ENCODE peak calls at places on chromosomes 5 and 9, in six cellular contexts. T is hippocampal formation, Z is dermis microvascular lymphatic vessel endothelial cell, L is heart left ventricle, M is IMR-90, R is NT2/D1. H is an unnamed sample.

GRCh38 chr9:137427454-137428310 is 4.5 kb downstream of the NOXA1 start:
- DNase-seq in R (no peak), M (no peak), T (no peak), L (no peak), Z (no peak), H (no peak)

GRCh38 chr5:68343421-68343826 is 127.9 kb downstream of the PIK3R1 start:
- DNase-seq in Z (no peak), L (peak), R (no peak), T (no peak), M (peak), H (no peak)

GRCh38 chr5:10301842-10302610 is 5.7 kb downstream of the CMBL start:
- DNase-seq in T (peak), L (peak), M (no peak), Z (no peak), R (no peak), H (no peak)

GRCh38 chr5:40578501-40579451 is 100.9 kb upstream of the PTGER4 start:
- DNase-seq in T (no peak), M (peak), L (peak), Z (no peak), R (no peak), H (no peak)

GRCh38 chr9:115285806-115286205 is 167.8 kb upstream of the TNC start:
- DNase-seq in L (no peak), Z (no peak), R (no peak), M (no peak), T (no peak), H (no peak)

GRCh38 chr5:180086816-180087426 is 15.4 kb upstream of the RNF130 start:
- DNase-seq in T (no peak), L (no peak), R (no peak), Z (no peak), M (no peak), H (no peak)

GRCh38 chr9:1759009-1759408 is 256.1 kb upstream of the SMARCA2 start:
- DNase-seq in M (no peak), L (no peak), R (no peak), Z (no peak), T (no peak), H (no peak)

GRCh38 chr9:119884411-119884810 is 515.2 kb upstream of the BRINP1 start:
- DNase-seq in T (no peak), M (no peak), Z (no peak), R (peak), L (no peak), H (no peak)

GRCh38 chr9:6759114-6759977 is 1.6 kb downstream of the KDM4C start:
- DNase-seq in L (no peak), R (no peak), Z (peak), T (no peak), M (peak), H (peak)

GRCh38 chr5:17056056-17056690 is 120.1 kb upstream of the MYO10 start:
- DNase-seq in M (no peak), T (no peak), Z (no peak), L (no peak), R (no peak), H (no peak)

GRCh38 chr9:14346301-14346721 is 32.4 kb upstream of the NFIB start:
- DNase-seq in Z (no peak), T (no peak), M (no peak), R (no peak), L (peak), H (no peak)

GRCh38 chr5:54905942-54906537 is 79.4 kb downstream of the ESM1 start:
- DNase-seq in M (peak), L (peak), T (peak), R (peak), Z (peak), H (peak)

GRCh38 chr5:151624486-151624885 is 33.4 kb upstream of the FAT2 start:
- DNase-seq in M (no peak), R (no peak), T (no peak), Z (no peak), L (no peak), H (no peak)

GRCh38 chr5:24385617-24386016 is 259.2 kb downstream of the CDH10 start:
- DNase-seq in L (no peak), T (no peak), M (no peak), R (no peak), Z (no peak), H (no peak)

GRCh38 chr5:147483961-147484707 is 25.7 kb downstream of the DPYSL3 start:
- DNase-seq in T (peak), R (no peak), Z (peak), M (peak), L (peak), H (no peak)

GRCh38 chr5:66829826-66830225 is 233.6 kb downstream of the MAST4 start:
- DNase-seq in L (no peak), T (no peak), M (peak), R (no peak), Z (peak), H (no peak)

GRCh38 chr5:98904786-98905185 is 24.0 kb downstream of the CHD1 start:
- DNase-seq in T (no peak), L (no peak), R (no peak), M (peak), Z (no peak), H (no peak)

GRCh38 chr5:136205061-136205702 is 12.2 kb upstream of the SMIM32 start:
- DNase-seq in T (no peak), R (no peak), L (no peak), M (no peak), Z (no peak), H (no peak)

GRCh38 chr5:34524123-34524522 is 132.0 kb upstream of the RAI14 start:
- DNase-seq in T (no peak), R (no peak), Z (no peak), M (peak), L (no peak), H (no peak)

GRCh38 chr9:130237763-130238524 is 27.6 kb upstream of the HMCN2 start:
- DNase-seq in L (no peak), M (no peak), T (no peak), R (no peak), Z (no peak), H (no peak)